ENCODE peak calls at places on chromosomes 3 and 15, in four cellular contexts. R is HepG2, Q is A549, C is GM12878. Z is an unnamed sample.

GRCh38 chr3:193711964-193712598 is 119.1 kb downstream of the OPA1 start:
- DNase-seq in R (peak), Q (no peak), C (no peak), Z (no peak)

GRCh38 chr3:117488983-117489382 is 779.4 kb downstream of the TUSC7 start:
- DNase-seq in R (no peak), Q (no peak), C (no peak), Z (no peak)

GRCh38 chr15:85795320-85795668 is 569 bp upstream of the KLHL25 start:
- DNase-seq in R (no peak), Q (no peak), C (no peak), Z (no peak)

GRCh38 chr3:142315083-142315482 is 89.7 kb upstream of the GK5 start:
- DNase-seq in R (peak), Q (no peak), C (no peak), Z (no peak)

GRCh38 chr3:57555316-57555715 is 758 bp upstream of the PDE12 start:
- DNase-seq in R (peak), Q (peak), C (no peak), Z (peak)

GRCh38 chr3:52831500-52832301 is 1.2 kb upstream of the ITIH4 start:
- DNase-seq in R (peak), Q (peak), C (no peak), Z (peak)

GRCh38 chr3:175355801-175356335 is 496.7 kb downstream of the NAALADL2 start:
- DNase-seq in R (no peak), Q (no peak), C (peak), Z (no peak)

GRCh38 chr15:38349251-38349650 is 96.6 kb downstream of the SPRED1 start:
- DNase-seq in R (no peak), Q (no peak), C (no peak), Z (no peak)

GRCh38 chr3:127413871-127414270 is 126.0 kb upstream of the PRR20G start:
- DNase-seq in R (no peak), Q (no peak), C (no peak), Z (no peak)

GRCh38 chr3:32975891-32976290 is 24.4 kb downstream of the CCR4 start:
- DNase-seq in R (no peak), Q (no peak), C (no peak), Z (no peak)

GRCh38 chr3:171334465-171334811 is 125.8 kb downstream of the TNIK start:
- DNase-seq in R (no peak), Q (no peak), C (no peak), Z (no peak)

GRCh38 chr3:143521803-143522202 is 326.5 kb downstream of the SLC9A9 start:
- DNase-seq in R (no peak), Q (no peak), C (no peak), Z (no peak)

GRCh38 chr3:143343031-143343430 is 223.5 kb downstream of the CHST2 start:
- DNase-seq in R (no peak), Q (no peak), C (no peak), Z (no peak)

GRCh38 chr3:165814380-165814779 is 22.8 kb downstream of the BCHE start:
- DNase-seq in R (no peak), Q (no peak), C (no peak), Z (no peak)

GRCh38 chr3:12900885-12901411 is 59.6 kb upstream of the RPL32 start:
- DNase-seq in R (no peak), Q (no peak), C (no peak), Z (no peak)

GRCh38 chr15:96327155-96327741 is 3.3 kb upstream of the NR2F2 start:
- DNase-seq in R (peak), Q (peak), C (peak), Z (peak)

GRCh38 chr3:11120091-11120845 is 34.0 kb upstream of the HRH1 start:
- DNase-seq in R (no peak), Q (no peak), C (no peak), Z (no peak)

GRCh38 chr15:85485956-85486567 is 105.7 kb downstream of the AKAP13 start:
- DNase-seq in R (peak), Q (peak), C (peak), Z (peak)

GRCh38 chr15:78103406-78104118 is 11.2 kb downstream of the SH2D7 start:
- DNase-seq in R (no peak), Q (no peak), C (peak), Z (no peak)

GRCh38 chr3:113167929-113168771 is 43.2 kb upstream of the BOC start:
- DNase-seq in R (no peak), Q (no peak), C (no peak), Z (no peak)

GRCh38 chr3:48130321-48130881 is 57.8 kb downstream of the CDC25A start:
- DNase-seq in R (no peak), Q (no peak), C (no peak), Z (no peak)

GRCh38 chr3:61530355-61530754 is 31.0 kb upstream of the PTPRG start:
- DNase-seq in R (peak), Q (no peak), C (no peak), Z (peak)

GRCh38 chr3:47604145-47604544 is 25.5 kb upstream of the CSPG5 start:
- DNase-seq in R (no peak), Q (no peak), C (no peak), Z (no peak)

GRCh38 chr3:30428251-30428650 is 178.2 kb upstream of the TGFBR2 start:
- DNase-seq in R (no peak), Q (no peak), C (no peak), Z (no peak)

GRCh38 chr3:64945171-64945684 is 257.4 kb upstream of the ADAMTS9 start:
- DNase-seq in R (no peak), Q (no peak), C (no peak), Z (no peak)

GRCh38 chr3:10333359-10333670 is 12.4 kb upstream of the SEC13 start:
- DNase-seq in R (no peak), Q (no peak), C (no peak), Z (no peak)

GRCh38 chr15:75942464-75942863 is 38.8 kb downstream of the FBXO22 start:
- DNase-seq in R (no peak), Q (no peak), C (no peak), Z (no peak)

GRCh38 chr3:42247576-42248027 is 18.4 kb downstream of the CCK start:
- DNase-seq in R (peak), Q (peak), C (no peak), Z (peak)

DNA sequence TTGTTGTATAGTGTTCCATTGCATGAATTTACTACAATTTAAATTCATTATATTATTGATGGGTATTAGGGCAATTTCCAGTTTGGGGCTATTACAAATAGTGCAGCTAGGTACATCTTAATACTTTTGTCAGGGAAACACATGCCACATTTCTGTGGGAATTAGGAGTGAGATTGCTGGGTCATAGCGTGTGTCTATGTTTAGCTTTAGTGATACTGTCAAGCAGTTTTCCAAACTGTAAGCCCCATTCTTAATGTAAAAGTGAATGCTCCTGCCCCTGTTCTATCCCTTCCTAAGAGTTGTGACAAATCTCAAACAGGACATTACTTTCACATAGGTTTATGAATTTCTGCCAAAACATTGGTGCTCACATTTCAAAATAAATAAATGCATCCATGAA is 184.5 kb upstream of the ANKRD28 start:
- DNase-seq in R (no peak), Q (no peak), C (no peak), Z (no peak)
- TF ChIP-seq REST in R (no peak), Q (no peak), C (no peak), Z (no peak)

DNA sequence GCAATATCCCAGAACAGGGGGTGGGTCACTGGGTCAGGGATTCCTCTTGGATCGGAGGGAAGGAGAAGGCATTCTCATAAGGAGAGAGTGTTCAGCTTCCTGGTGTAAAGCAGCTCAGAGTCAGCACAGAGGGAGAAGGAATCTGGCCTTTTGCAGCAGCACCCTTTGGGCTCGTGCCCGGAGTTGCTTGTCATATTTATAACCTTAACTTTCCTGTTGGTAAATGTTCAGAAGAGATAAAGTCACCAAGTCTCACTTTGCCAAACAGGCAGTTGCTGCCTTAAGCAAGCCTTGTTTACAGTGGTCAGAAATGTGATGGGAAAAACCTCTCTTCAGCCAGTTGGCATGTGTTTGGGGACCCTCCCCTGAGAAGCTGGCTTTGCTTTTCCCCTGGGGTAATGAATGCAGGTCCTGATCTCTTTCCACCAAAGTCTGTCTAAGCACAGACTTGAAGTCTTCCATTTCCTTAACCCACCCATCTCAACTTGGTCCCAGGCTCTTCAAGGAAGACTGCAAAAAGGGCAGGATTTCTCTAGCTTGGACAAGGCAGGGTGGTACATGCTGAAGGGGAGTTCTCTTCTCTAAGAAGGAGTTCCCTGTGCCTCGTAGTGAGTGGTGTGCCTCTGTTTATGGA is 206.9 kb upstream of the BHLHE40 start:
- DNase-seq in R (no peak), Q (no peak), C (no peak), Z (no peak)
- TF ChIP-seq CHD2 in R (no peak), Q (no peak), C (no peak), Z (no peak)

DNA sequence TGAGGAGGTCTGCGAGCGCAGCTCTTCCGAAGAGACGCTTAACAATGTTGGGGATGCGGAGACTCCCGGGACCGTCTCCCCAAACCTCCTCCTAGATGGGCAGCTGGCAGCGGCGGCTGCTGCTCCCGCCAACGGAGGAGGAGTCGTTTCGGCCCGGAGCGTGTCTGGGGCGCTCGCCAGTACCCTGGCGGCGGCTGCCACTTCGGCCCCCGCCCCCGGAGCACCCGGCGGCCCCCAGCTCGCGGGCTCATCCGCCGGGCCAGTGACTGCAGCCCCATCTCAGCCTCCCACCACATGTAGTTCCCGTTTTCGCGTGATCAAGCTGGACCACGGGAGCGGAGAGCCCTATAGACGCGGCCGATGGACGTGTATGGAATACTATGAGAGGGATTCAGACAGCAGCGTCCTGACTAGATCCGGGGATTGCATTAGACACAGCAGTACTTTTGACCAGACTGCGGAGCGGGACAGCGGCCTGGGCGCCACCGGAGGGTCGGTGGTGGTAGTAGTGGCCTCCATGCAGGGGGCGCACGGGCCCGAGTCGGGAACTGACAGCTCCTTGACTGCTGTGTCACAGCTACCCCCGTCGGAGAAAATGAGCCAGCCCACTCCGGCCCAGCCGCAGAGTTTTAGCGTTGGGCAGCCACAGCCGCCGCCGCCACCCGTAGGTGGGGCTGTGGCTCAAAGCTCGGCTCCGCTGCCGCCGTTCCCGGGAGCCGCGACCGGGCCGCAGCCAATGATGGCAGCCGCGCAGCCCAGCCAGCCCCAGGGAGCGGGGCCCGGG is 1.6 kb downstream of the TSC22D2 start:
- DNase-seq in R (peak), Q (peak), C (no peak), Z (peak)
- TF ChIP-seq REST in R (no peak), Q (no peak), C (no peak), Z (no peak)

GRCh38 chr3:94875149-94875548 is 812.3 kb downstream of the NSUN3 start:
- DNase-seq in R (no peak), Q (no peak), C (no peak), Z (no peak)
- TF ChIP-seq CHD2 in R (no peak), Q (no peak), C (no peak), Z (no peak)